ENCODE peak calls at places on chromosomes 7 and 10, in eight cellular contexts. T is fibroblast of lung; G is neuronal stem cell; L is PC-9; I is pancreas; F is GM23248; E is CD8-positive, alpha-beta memory T cell; P is IMR-90. V is an unnamed sample.

GRCh38 chr7:37201003-37201875 is 247.4 kb downstream of the ELMO1 start:
- DNase-seq in E (peak; percentile 14), L (peak; percentile 48), P (peak; percentile 68), I (peak; percentile 71), T (peak; percentile 60), G (peak; percentile 70), F (peak; percentile 85), V (peak; percentile 87)

GRCh38 chr10:85152488-85152887 is 824.1 kb downstream of the CCSER2 start:
- DNase-seq in P (no peak), L (no peak), E (no peak), I (no peak), G (no peak), T (no peak), F (no peak), V (no peak)

GRCh38 chr7:68699090-68699711 is 899.1 kb upstream of the AUTS2 start:
- DNase-seq in G (no peak), I (no peak), E (no peak), F (peak; percentile 30), T (peak; percentile 97), L (peak; percentile 95), P (peak; percentile 88), V (no peak)

GRCh38 chr7:157065046-157065445 is 54.6 kb upstream of the MNX1 start:
- DNase-seq in E (no peak), I (no peak), F (no peak), P (no peak), T (no peak), L (no peak), G (no peak), V (no peak)

GRCh38 chr10:112053895-112054294 is 129.7 kb downstream of the GPAM start:
- DNase-seq in I (no peak), P (no peak), T (no peak), L (no peak), E (no peak), F (no peak), G (no peak), V (no peak)

GRCh38 chr7:35039343-35039742 is 2.1 kb upstream of the DPY19L1 start:
- DNase-seq in I (no peak), L (no peak), F (no peak), T (no peak), G (no peak), P (no peak), E (no peak), V (no peak)

GRCh38 chr7:64951250-64951848 is 39.5 kb downstream of the ZNF117 start:
- DNase-seq in P (peak; percentile 54), F (peak; percentile 58), G (peak; percentile 2), L (no peak), I (no peak), E (peak; percentile 34), T (peak; percentile 26), V (no peak)

GRCh38 chr7:91852263-91852741 is 28.2 kb downstream of the MTERF1 start:
- DNase-seq in F (peak; percentile 31), I (no peak), E (no peak), P (peak; percentile 12), G (no peak), L (peak; percentile 41), T (peak; percentile 20), V (no peak)

GRCh38 chr10:34584164-34584563 is 230.9 kb downstream of the PARD3 start:
- DNase-seq in I (no peak), T (peak; percentile 88), L (no peak), G (no peak), E (no peak), F (peak; percentile 89), P (peak; percentile 95), V (no peak)

GRCh38 chr10:45602082-45602730 is 70.4 kb downstream of the ZFAND4 start:
- DNase-seq in P (peak; percentile 75), G (no peak), E (no peak), F (peak; percentile 73), T (peak; percentile 64), L (no peak), I (no peak), V (no peak)

GRCh38 chr10:70461397-70462348 is 16.9 kb upstream of the PALD1 start:
- DNase-seq in E (peak; percentile 37), G (peak; percentile 47), I (peak; percentile 44), P (peak; percentile 50), F (peak; percentile 74), T (peak; percentile 50), L (no peak), V (peak; percentile 80)

GRCh38 chr7:39682042-39682441 is 58.7 kb downstream of the RALA start:
- DNase-seq in L (no peak), G (no peak), I (no peak), T (no peak), P (no peak), E (no peak), F (no peak), V (no peak)

GRCh38 chr10:29980084-29980483 is 79.3 kb downstream of the JCAD start:
- DNase-seq in F (no peak), P (no peak), E (no peak), L (no peak), T (peak; percentile 74), I (no peak), G (no peak), V (peak; percentile 94)

GRCh38 chr10:73591935-73592699 is 975 bp upstream of the USP54 start:
- DNase-seq in T (peak; percentile 60), P (no peak), L (peak; percentile 57), E (no peak), F (peak; percentile 16), G (peak; percentile 31), I (peak; percentile 77), V (peak; percentile 80)

GRCh38 chr7:128915271-128915819 is 4.8 kb upstream of the KCP start:
- DNase-seq in E (no peak), T (no peak), F (no peak), L (no peak), P (no peak), G (no peak), I (peak; percentile 8), V (no peak)

GRCh38 chr10:110646417-110647135 is 2.4 kb downstream of the RBM20 start:
- DNase-seq in L (no peak), I (no peak), F (no peak), G (no peak), P (no peak), E (no peak), T (no peak), V (no peak)

GRCh38 chr10:46234431-46235060 is 52.3 kb upstream of the ANTXRL start:
- DNase-seq in P (no peak), T (no peak), L (peak; percentile 17), I (no peak), G (no peak), F (no peak), E (no peak), V (peak; percentile 14)

DNA sequence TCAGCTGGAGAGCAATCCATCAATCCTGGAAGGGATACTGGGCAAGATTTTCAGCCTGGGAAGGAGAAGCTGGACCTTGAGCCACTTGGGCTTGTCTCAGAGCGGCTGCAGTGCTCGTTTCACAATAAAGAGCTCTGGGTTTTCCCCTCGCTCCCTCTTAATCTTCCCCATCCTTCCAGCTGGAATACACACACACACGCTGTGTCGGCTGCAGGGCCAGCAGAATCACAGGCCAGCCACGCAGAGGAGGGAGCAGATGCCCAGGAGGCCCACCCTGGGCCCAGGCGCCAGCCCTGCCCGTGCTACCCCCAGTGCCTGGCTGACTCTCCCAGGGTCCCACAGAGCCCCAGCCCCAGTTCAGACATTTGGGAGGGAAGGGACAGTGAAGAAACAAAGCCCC is 255.1 kb downstream of the TNS3 start:
- DNase-seq in F (peak; percentile 78), T (peak; percentile 70), G (no peak), E (no peak), L (no peak), P (peak; percentile 85), I (no peak), V (peak; percentile 59)
- H3K4me3 ChIP-seq in F (peak overlapping the region; percentile 46), T (peak overlapping the region; percentile 22), G (peak overlapping the region; percentile 63), E (no peak overlapping the region), L (no peak overlapping the region), P (no peak overlapping the region), I (no peak overlapping the region), V (no peak overlapping the region)

DNA sequence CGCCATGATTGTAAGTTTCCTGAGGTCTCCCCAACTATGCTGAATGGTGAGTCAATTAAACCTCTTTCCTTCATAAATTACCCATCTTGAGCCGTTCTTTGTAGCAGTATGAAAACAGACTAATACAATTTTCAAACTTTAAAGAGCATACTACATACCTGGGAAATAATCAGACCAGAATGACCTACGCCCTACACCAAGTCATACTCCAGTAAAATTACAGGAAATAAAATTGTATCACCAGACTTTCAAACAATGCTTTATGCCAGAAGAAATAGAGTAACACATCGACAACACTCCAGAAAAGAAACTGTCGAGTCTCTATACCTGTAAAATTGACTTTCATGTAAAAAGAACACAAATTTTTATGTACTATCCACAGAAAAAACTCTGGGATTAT is 18.7 kb downstream of the RSU1 start:
- DNase-seq in I (no peak), G (no peak), F (no peak), P (no peak), E (no peak), L (no peak), T (no peak), V (no peak)
- H3K36me3 ChIP-seq in I (no peaks in the 10 kb centered on the region), G (no peaks in the 10 kb centered on the region), F (no peaks in the 10 kb centered on the region), P (no peaks in the 10 kb centered on the region), E (no peaks in the 10 kb centered on the region), L (no peaks in the 10 kb centered on the region), T (no peaks in the 10 kb centered on the region), V (no peaks in the 10 kb centered on the region)

GRCh38 chr10:42951486-42952251 is 125.2 kb upstream of the RET start:
- DNase-seq in T (no peak), I (peak; percentile 55), G (peak; percentile 51), E (no peak), F (peak; percentile 6), P (no peak), L (no peak), V (peak; percentile 15)
- H3K4me3 ChIP-seq in T (no peak overlapping the region), I (no peak overlapping the region), G (no peak overlapping the region), E (no peak overlapping the region), F (no peak overlapping the region), P (no peak overlapping the region), L (no peak overlapping the region), V (peak overlapping the region; percentile 29)

GRCh38 chr7:152759655-152760383 is at the start of gene ACTR3B:
- DNase-seq in F (peak; percentile 94), L (peak; percentile 49), G (peak; percentile 79), T (peak; percentile 76), E (peak; percentile 87), P (peak; percentile 79), I (peak; percentile 86), V (peak; percentile 88)

GRCh38 chr7:152760384-152761115 is 998 bp downstream of the ACTR3B start:
- DNase-seq in L (no peak), F (peak; percentile 37), T (no peak), P (peak; percentile 24), G (no peak), I (no peak), E (peak; percentile 21), V (no peak)

GRCh38 chr7:152761116-152761748 is 1.7 kb downstream of the ACTR3B start:
- DNase-seq in P (peak; percentile 73), E (no peak), I (no peak), G (no peak), L (peak; percentile 73), F (peak; percentile 87), T (peak; percentile 81), V (no peak)

GRCh38 chr7:152756126-152756525 is 3.4 kb upstream of the ACTR3B start:
- DNase-seq in E (no peak), P (peak; percentile 17), F (peak; percentile 8), L (no peak), T (no peak), G (no peak), I (no peak), V (no peak)

DNA sequence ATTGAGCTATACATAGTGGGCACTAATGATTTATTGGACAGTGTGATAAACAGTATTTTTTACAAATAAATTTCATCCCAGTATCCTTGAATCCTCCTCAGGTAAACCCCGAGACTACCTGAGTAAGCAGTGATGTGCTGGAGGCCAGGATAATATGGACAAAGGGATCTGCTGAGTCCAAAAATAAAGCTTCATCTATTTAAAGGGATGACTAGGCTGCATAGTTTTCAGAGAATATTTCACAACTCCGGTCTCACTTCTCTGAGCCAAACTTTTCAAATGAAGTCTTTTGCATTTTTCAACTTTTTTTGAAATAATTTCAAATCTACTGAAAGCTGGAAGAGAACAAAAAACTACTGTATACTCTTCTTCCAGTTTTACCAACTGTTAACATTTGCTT is 2.5 kb downstream of the ACTR3B start:
- DNase-seq in F (peak; percentile 82), I (no peak), G (no peak), E (no peak), L (no peak), P (peak; percentile 48), T (peak; percentile 34), V (no peak)
- H3K36me3 ChIP-seq in F (no peaks in the 10 kb centered on the region), I (no peaks in the 10 kb centered on the region), G (no peaks in the 10 kb centered on the region), E (no peaks in the 10 kb centered on the region), L (no peaks in the 10 kb centered on the region), P (no peaks in the 10 kb centered on the region), T (no peaks in the 10 kb centered on the region), V (no peaks in the 10 kb centered on the region)